ENCODE peak calls at places on chromosomes 1 and 21, in six cellular contexts. U is kidney; H is CD8-positive, alpha-beta T cell; V is mucosa of descending colon; L is Caco-2; P is naive thymus-derived CD4-positive, alpha-beta T cell. W is an unnamed sample. For H3K4me1, the result is how much of the 10 kb centered on the place peaks cover.

GRCh38 chr1:109759513-109760334 is 4.0 kb downstream of the EPS8L3 start:
- DNase-seq in V (no peak), P (no peak), H (peak), L (no peak), U (no peak), W (no peak)

GRCh38 chr1:28067523-28068090 is 20.8 kb downstream of the EYA3 start:
- DNase-seq in L (no peak), V (no peak), U (no peak), H (no peak), P (no peak), W (no peak)

GRCh38 chr1:180270767-180271639 is 40.9 kb downstream of the LHX4 start:
- DNase-seq in U (no peak), H (no peak), V (peak), L (no peak), P (no peak), W (peak)

GRCh38 chr21:45859762-45860357 is 121.7 kb upstream of the COL6A1 start:
- DNase-seq in H (no peak), L (no peak), P (no peak), U (peak), V (no peak), W (no peak)

GRCh38 chr1:71087713-71088112 is 6.9 kb upstream of the ZRANB2 start:
- DNase-seq in V (no peak), P (no peak), H (no peak), L (no peak), U (no peak), W (no peak)

GRCh38 chr1:27033059-27033746 is 20.6 kb upstream of the TENT5B start:
- DNase-seq in L (no peak), P (no peak), H (no peak), V (peak), U (no peak), W (peak)

GRCh38 chr1:161725888-161726630 is 4.7 kb downstream of the FCRLB start:
- DNase-seq in H (peak), L (peak), V (peak), P (peak), U (peak), W (peak)

GRCh38 chr1:186781731-186782130 is 47.0 kb upstream of the PLA2G4A start:
- DNase-seq in V (no peak), H (no peak), L (no peak), P (no peak), U (no peak), W (no peak)

GRCh38 chr1:97247196-97247595 is 525.6 kb downstream of the PTBP2 start:
- DNase-seq in P (no peak), H (no peak), U (no peak), L (no peak), V (no peak), W (no peak)

GRCh38 chr1:31027693-31028526 is 37.6 kb downstream of the PUM1 start:
- DNase-seq in V (no peak), U (no peak), L (no peak), H (no peak), P (no peak), W (no peak)

GRCh38 chr1:19420606-19421005 is 64.7 kb downstream of the CAPZB start:
- DNase-seq in P (no peak), L (no peak), V (no peak), U (no peak), H (no peak), W (no peak)

GRCh38 chr1:71630073-71630472 is 549.2 kb upstream of the ZRANB2 start:
- DNase-seq in V (no peak), H (no peak), L (no peak), U (no peak), P (no peak), W (no peak)

GRCh38 chr1:6175411-6175828 is 4.7 kb downstream of the CHD5 start:
- DNase-seq in L (no peak), U (peak), H (no peak), P (no peak), V (no peak), W (no peak)

GRCh38 chr1:203548917-203549708 is 55.2 kb downstream of the OPTC start:
- DNase-seq in P (no peak), U (no peak), L (no peak), H (no peak), V (no peak), W (no peak)

GRCh38 chr21:30446969-30447368 is 6.9 kb downstream of the KRTAP15-1 start:
- DNase-seq in U (no peak), L (no peak), V (no peak), H (no peak), P (no peak), W (no peak)

GRCh38 chr1:52601976-52602327 is 219 bp upstream of the GPX7 start:
- DNase-seq in U (no peak), V (no peak), H (no peak), P (no peak), L (no peak), W (no peak)

GRCh38 chr21:26087223-26087918 is 83.2 kb downstream of the APP start:
- DNase-seq in L (no peak), P (no peak), U (no peak), H (no peak), V (no peak), W (no peak)

GRCh38 chr21:35697321-35697808 is 363.0 kb downstream of the SETD4 start:
- DNase-seq in U (peak), H (no peak), P (no peak), V (no peak), L (no peak), W (peak)

GRCh38 chr1:93021539-93022134 is 57.4 kb upstream of the MTF2 start:
- DNase-seq in H (no peak), P (peak), L (no peak), U (no peak), V (no peak), W (peak)

GRCh38 chr1:14909273-14909672 is 244.3 kb upstream of the TMEM51 start:
- DNase-seq in U (no peak), L (no peak), V (no peak), H (no peak), P (no peak), W (no peak)

GRCh38 chr1:46522184-46522968 is 29.1 kb downstream of the KNCN start:
- DNase-seq in U (peak), L (no peak), H (no peak), V (no peak), P (no peak), W (peak)

GRCh38 chr1:58434587-58434986 is 111.9 kb downstream of the OMA1 start:
- DNase-seq in P (no peak), U (no peak), L (no peak), H (no peak), V (no peak), W (no peak)

GRCh38 chr1:107895403-107896181 is 69.4 kb downstream of the VAV3 start:
- DNase-seq in L (no peak), U (peak), V (no peak), H (no peak), P (no peak), W (no peak)

GRCh38 chr1:54105736-54106269 is 47.0 kb downstream of the CDCP2 start:
- DNase-seq in V (no peak), P (no peak), L (no peak), H (no peak), U (no peak), W (no peak)

GRCh38 chr1:156319664-156320063 is 18.4 kb downstream of the CCT3 start:
- DNase-seq in L (peak), U (no peak), P (peak), V (no peak), H (no peak), W (peak)

GRCh38 chr21:16775056-16775455 is 737.8 kb upstream of the CXADR start:
- DNase-seq in L (no peak), V (no peak), P (no peak), H (no peak), U (no peak), W (no peak)

GRCh38 chr1:9385801-9386573 is 93.3 kb downstream of the SPSB1 start:
- DNase-seq in V (no peak), H (no peak), U (no peak), L (no peak), P (no peak), W (peak)

GRCh38 chr1:79875187-79875586 is 868.7 kb upstream of the ADGRL4 start:
- DNase-seq in L (no peak), U (no peak), H (no peak), V (no peak), P (no peak), W (no peak)

GRCh38 chr1:20571427-20571826 is 17.5 kb upstream of the CDA start:
- DNase-seq in L (no peak), H (no peak), P (no peak), V (no peak), U (no peak), W (no peak)

GRCh38 chr1:2290171-2290578 is 62.1 kb downstream of the SKI start:
- DNase-seq in V (no peak), U (no peak), P (no peak), H (no peak), L (no peak), W (no peak)

GRCh38 chr1:159918918-159919195 is 6.5 kb downstream of the TAGLN2 start:
- DNase-seq in P (no peak), V (no peak), U (no peak), H (no peak), L (no peak), W (no peak)
- H3K4me1 ChIP-seq in P (under half), V (under half), U (under half), H (under half), L (half or more), W (under half)

GRCh38 chr1:183562701-183563100 is 27.6 kb downstream of the NCF2 start:
- DNase-seq in U (no peak), P (no peak), V (no peak), H (no peak), L (no peak), W (no peak)
- H3K4me3 ChIP-seq in U (no peak), P (no peak), V (no peak), H (no peak), L (no peak), W (no peak)

GRCh38 chr1:42933610-42934009 is 25.1 kb downstream of the SLC2A1 start:
- DNase-seq in P (no peak), U (no peak), H (no peak), V (no peak), L (no peak), W (no peak)

GRCh38 chr1:42933060-42933586 is 25.5 kb downstream of the SLC2A1 start:
- DNase-seq in P (no peak), L (no peak), H (no peak), U (no peak), V (no peak), W (no peak)

GRCh38 chr1:42935313-42935624 is 23.4 kb downstream of the SLC2A1 start:
- DNase-seq in U (peak), L (no peak), H (peak), V (peak), P (no peak), W (no peak)

GRCh38 chr1:42934541-42935312 is 23.9 kb downstream of the SLC2A1 start:
- DNase-seq in L (no peak), H (peak), P (no peak), U (peak), V (no peak), W (no peak)

GRCh38 chr1:42934111-42934510 is 24.6 kb downstream of the SLC2A1 start:
- DNase-seq in H (no peak), V (no peak), P (no peak), U (no peak), L (no peak), W (no peak)
- H3K4me1 ChIP-seq in H (half or more), V (half or more), P (half or more), U (under half), L (half or more), W (under half)

GRCh38 chr1:230684146-230684545 is 29.8 kb downstream of the AGT start:
- DNase-seq in U (no peak), H (no peak), V (no peak), P (no peak), L (peak), W (no peak)

GRCh38 chr1:230680300-230681025 is 33.5 kb downstream of the AGT start:
- DNase-seq in U (no peak), V (no peak), L (no peak), H (no peak), P (no peak), W (no peak)

GRCh38 chr1:230682882-230683610 is 30.9 kb downstream of the AGT start:
- DNase-seq in P (no peak), H (no peak), V (no peak), U (no peak), L (no peak), W (no peak)

GRCh38 chr1:230681599-230681998 is 32.3 kb downstream of the AGT start:
- DNase-seq in L (no peak), V (no peak), P (no peak), H (no peak), U (no peak), W (no peak)

GRCh38 chr1:230682274-230682673 is 31.6 kb downstream of the AGT start:
- DNase-seq in P (no peak), H (no peak), U (no peak), V (no peak), L (no peak), W (no peak)
- H3K4me3 ChIP-seq in P (no peak), H (no peak), U (no peak), V (no peak), L (no peak), W (no peak)

GRCh38 chr1:40976952-40977690 is 2.4 kb upstream of the CTPS1 start:
- DNase-seq in U (no peak), H (no peak), V (no peak), L (peak), P (no peak), W (no peak)

GRCh38 chr1:40979241-40980067 is at the start of gene CTPS1:
- DNase-seq in U (peak), L (peak), P (peak), H (peak), V (peak), W (peak)

GRCh38 chr1:40980068-40980452 is 564 bp downstream of the CTPS1 start:
- DNase-seq in V (no peak), U (no peak), P (no peak), L (no peak), H (no peak), W (no peak)

GRCh38 chr1:40978886-40979240 is 633 bp upstream of the CTPS1 start:
- DNase-seq in H (no peak), L (no peak), V (no peak), U (peak), P (peak), W (no peak)

GRCh38 chr1:40977721-40978120 is 1.8 kb upstream of the CTPS1 start:
- DNase-seq in P (no peak), V (no peak), H (no peak), U (no peak), L (no peak), W (no peak)
- H3K4me1 ChIP-seq in P (under half), V (under half), H (under half), U (under half), L (half or more), W (under half)

GRCh38 chr1:85611856-85612255 is 31.3 kb downstream of the CCN1 start:
- DNase-seq in H (no peak), U (peak), P (no peak), V (peak), L (peak), W (no peak)
- H3K4me3 ChIP-seq in H (no peak), U (no peak), P (no peak), V (no peak), L (no peak), W (no peak)

GRCh38 chr1:41894101-41894620 is 24.6 kb downstream of the HIVEP3 start:
- DNase-seq in L (no peak), V (no peak), H (no peak), U (no peak), P (no peak), W (peak)
- H3K4me1 ChIP-seq in L (under half), V (under half), H (half or more), U (under half), P (under half), W (under half)